ENCODE peak calls at places on chromosomes 3 and 15, in ten cellular contexts. One of them, this sample, is unnamed.

GRCh38 chr3:117706037-117706436 is 996.5 kb downstream of the TUSC7 start:
- DNase-seq in AG04450: peak; percentile 92
- DNase-seq in astrocyte of the spinal cord: peak; percentile 69
- DNase-seq in body of pancreas: no peak
- DNase-seq in dorsolateral prefrontal cortex: no peak
- DNase-seq in brain microvascular endothelial cell: peak; percentile 4
- DNase-seq in foreskin fibroblast: peak; percentile 70
- DNase-seq in GM12878: no peak
- DNase-seq in BJ: peak; percentile 94
- DNase-seq in cardiac muscle cell: peak; percentile 11
- DNase-seq in this sample: peak; percentile 57

GRCh38 chr15:75725719-75726607 is 13.3 kb upstream of the CSPG4 start:
- DNase-seq in AG04450: no peak
- DNase-seq in astrocyte of the spinal cord: no peak
- DNase-seq in body of pancreas: no peak
- DNase-seq in dorsolateral prefrontal cortex: no peak
- DNase-seq in brain microvascular endothelial cell: no peak
- DNase-seq in foreskin fibroblast: no peak
- DNase-seq in GM12878: no peak
- DNase-seq in BJ: no peak
- DNase-seq in cardiac muscle cell: no peak
- DNase-seq in this sample: no peak

GRCh38 chr3:167274141-167274874 is 105.8 kb downstream of the ZBBX start:
- DNase-seq in AG04450: no peak
- DNase-seq in astrocyte of the spinal cord: no peak
- DNase-seq in body of pancreas: no peak
- DNase-seq in dorsolateral prefrontal cortex: no peak
- DNase-seq in brain microvascular endothelial cell: no peak
- DNase-seq in foreskin fibroblast: no peak
- DNase-seq in GM12878: no peak
- DNase-seq in BJ: no peak
- DNase-seq in cardiac muscle cell: no peak
- DNase-seq in this sample: no peak

GRCh38 chr3:127700406-127700805 is 27.7 kb downstream of the ABTB1 start:
- DNase-seq in AG04450: no peak
- DNase-seq in astrocyte of the spinal cord: no peak
- DNase-seq in body of pancreas: no peak
- DNase-seq in dorsolateral prefrontal cortex: no peak
- DNase-seq in brain microvascular endothelial cell: no peak
- DNase-seq in foreskin fibroblast: no peak
- DNase-seq in GM12878: no peak
- DNase-seq in BJ: no peak
- DNase-seq in cardiac muscle cell: no peak
- DNase-seq in this sample: no peak

GRCh38 chr3:194265505-194265892 is 85.6 kb downstream of the CPN2 start:
- DNase-seq in AG04450: peak; percentile 81
- DNase-seq in astrocyte of the spinal cord: peak; percentile 98
- DNase-seq in body of pancreas: peak; percentile 61
- DNase-seq in dorsolateral prefrontal cortex: no peak
- DNase-seq in brain microvascular endothelial cell: peak; percentile 86
- DNase-seq in foreskin fibroblast: peak; percentile 60
- DNase-seq in GM12878: no peak
- DNase-seq in BJ: peak; percentile 56
- DNase-seq in cardiac muscle cell: peak; percentile 99
- DNase-seq in this sample: peak; percentile 62

GRCh38 chr3:72347819-72348319 is 500.4 kb downstream of the SHQ1 start:
- DNase-seq in AG04450: peak; percentile 44
- DNase-seq in astrocyte of the spinal cord: peak; percentile 90
- DNase-seq in body of pancreas: no peak
- DNase-seq in dorsolateral prefrontal cortex: no peak
- DNase-seq in brain microvascular endothelial cell: peak; percentile 70
- DNase-seq in foreskin fibroblast: no peak
- DNase-seq in GM12878: peak; percentile 50
- DNase-seq in BJ: no peak
- DNase-seq in cardiac muscle cell: no peak
- DNase-seq in this sample: peak; percentile 88

GRCh38 chr3:158058775-158059174 is 47.4 kb downstream of the SHOX2 start:
- DNase-seq in AG04450: no peak
- DNase-seq in astrocyte of the spinal cord: no peak
- DNase-seq in body of pancreas: no peak
- DNase-seq in dorsolateral prefrontal cortex: no peak
- DNase-seq in brain microvascular endothelial cell: no peak
- DNase-seq in foreskin fibroblast: no peak
- DNase-seq in GM12878: no peak
- DNase-seq in BJ: no peak
- DNase-seq in cardiac muscle cell: no peak
- DNase-seq in this sample: no peak

GRCh38 chr15:85741021-85741421 is 53.7 kb downstream of the KLHL25 start:
- DNase-seq in AG04450: no peak
- DNase-seq in astrocyte of the spinal cord: no peak
- DNase-seq in body of pancreas: no peak
- DNase-seq in dorsolateral prefrontal cortex: no peak
- DNase-seq in brain microvascular endothelial cell: no peak
- DNase-seq in foreskin fibroblast: no peak
- DNase-seq in GM12878: no peak
- DNase-seq in BJ: no peak
- DNase-seq in cardiac muscle cell: no peak
- DNase-seq in this sample: no peak

GRCh38 chr3:128068156-128068620 is 16.0 kb downstream of the SEC61A1 start:
- DNase-seq in AG04450: no peak
- DNase-seq in astrocyte of the spinal cord: peak; percentile 50
- DNase-seq in body of pancreas: no peak
- DNase-seq in dorsolateral prefrontal cortex: no peak
- DNase-seq in brain microvascular endothelial cell: no peak
- DNase-seq in foreskin fibroblast: no peak
- DNase-seq in GM12878: no peak
- DNase-seq in BJ: no peak
- DNase-seq in cardiac muscle cell: peak; percentile 58
- DNase-seq in this sample: no peak

GRCh38 chr3:167032267-167032876 is 347.7 kb downstream of the ZBBX start:
- DNase-seq in AG04450: peak; percentile 41
- DNase-seq in astrocyte of the spinal cord: peak; percentile 71
- DNase-seq in body of pancreas: no peak
- DNase-seq in dorsolateral prefrontal cortex: no peak
- DNase-seq in brain microvascular endothelial cell: peak; percentile 62
- DNase-seq in foreskin fibroblast: no peak
- DNase-seq in GM12878: no peak
- DNase-seq in BJ: no peak
- DNase-seq in cardiac muscle cell: peak; percentile 55
- DNase-seq in this sample: no peak

GRCh38 chr3:56960234-56960917 is 100.1 kb upstream of the SPATA12 start:
- DNase-seq in AG04450: no peak
- DNase-seq in astrocyte of the spinal cord: no peak
- DNase-seq in body of pancreas: no peak
- DNase-seq in dorsolateral prefrontal cortex: no peak
- DNase-seq in brain microvascular endothelial cell: no peak
- DNase-seq in foreskin fibroblast: no peak
- DNase-seq in GM12878: peak; percentile 39
- DNase-seq in BJ: no peak
- DNase-seq in cardiac muscle cell: no peak
- DNase-seq in this sample: no peak

GRCh38 chr15:95327661-95328060 is 1002.8 kb upstream of the NR2F2 start:
- DNase-seq in AG04450: no peak
- DNase-seq in astrocyte of the spinal cord: no peak
- DNase-seq in body of pancreas: no peak
- DNase-seq in dorsolateral prefrontal cortex: no peak
- DNase-seq in brain microvascular endothelial cell: peak; percentile 11
- DNase-seq in foreskin fibroblast: no peak
- DNase-seq in GM12878: no peak
- DNase-seq in BJ: no peak
- DNase-seq in cardiac muscle cell: no peak
- DNase-seq in this sample: no peak

GRCh38 chr3:182697345-182697919 is 95.9 kb upstream of the ATP11B start:
- DNase-seq in AG04450: no peak
- DNase-seq in astrocyte of the spinal cord: no peak
- DNase-seq in body of pancreas: no peak
- DNase-seq in dorsolateral prefrontal cortex: no peak
- DNase-seq in brain microvascular endothelial cell: no peak
- DNase-seq in foreskin fibroblast: no peak
- DNase-seq in GM12878: no peak
- DNase-seq in BJ: no peak
- DNase-seq in cardiac muscle cell: no peak
- DNase-seq in this sample: no peak

GRCh38 chr15:73366766-73367623 is 1.8 kb downstream of the HCN4 start:
- DNase-seq in AG04450: no peak
- DNase-seq in astrocyte of the spinal cord: no peak
- DNase-seq in body of pancreas: no peak
- DNase-seq in dorsolateral prefrontal cortex: no peak
- DNase-seq in brain microvascular endothelial cell: no peak
- DNase-seq in foreskin fibroblast: no peak
- DNase-seq in GM12878: no peak
- DNase-seq in BJ: no peak
- DNase-seq in cardiac muscle cell: no peak
- DNase-seq in this sample: no peak
- H3K4me3 ChIP-seq in AG04450: no peak overlapping the region
- H3K4me3 ChIP-seq in astrocyte of the spinal cord: no peak overlapping the region
- H3K4me3 ChIP-seq in body of pancreas: no peak overlapping the region
- H3K4me3 ChIP-seq in dorsolateral prefrontal cortex: peak overlapping the region; percentile 36
- H3K4me3 ChIP-seq in brain microvascular endothelial cell: no peak overlapping the region
- H3K4me3 ChIP-seq in foreskin fibroblast: no peak overlapping the region
- H3K4me3 ChIP-seq in GM12878: no peak overlapping the region
- H3K4me3 ChIP-seq in BJ: no peak overlapping the region
- H3K4me3 ChIP-seq in cardiac muscle cell: peak overlapping the region; percentile 80
- H3K4me3 ChIP-seq in this sample: no peak overlapping the region

DNA sequence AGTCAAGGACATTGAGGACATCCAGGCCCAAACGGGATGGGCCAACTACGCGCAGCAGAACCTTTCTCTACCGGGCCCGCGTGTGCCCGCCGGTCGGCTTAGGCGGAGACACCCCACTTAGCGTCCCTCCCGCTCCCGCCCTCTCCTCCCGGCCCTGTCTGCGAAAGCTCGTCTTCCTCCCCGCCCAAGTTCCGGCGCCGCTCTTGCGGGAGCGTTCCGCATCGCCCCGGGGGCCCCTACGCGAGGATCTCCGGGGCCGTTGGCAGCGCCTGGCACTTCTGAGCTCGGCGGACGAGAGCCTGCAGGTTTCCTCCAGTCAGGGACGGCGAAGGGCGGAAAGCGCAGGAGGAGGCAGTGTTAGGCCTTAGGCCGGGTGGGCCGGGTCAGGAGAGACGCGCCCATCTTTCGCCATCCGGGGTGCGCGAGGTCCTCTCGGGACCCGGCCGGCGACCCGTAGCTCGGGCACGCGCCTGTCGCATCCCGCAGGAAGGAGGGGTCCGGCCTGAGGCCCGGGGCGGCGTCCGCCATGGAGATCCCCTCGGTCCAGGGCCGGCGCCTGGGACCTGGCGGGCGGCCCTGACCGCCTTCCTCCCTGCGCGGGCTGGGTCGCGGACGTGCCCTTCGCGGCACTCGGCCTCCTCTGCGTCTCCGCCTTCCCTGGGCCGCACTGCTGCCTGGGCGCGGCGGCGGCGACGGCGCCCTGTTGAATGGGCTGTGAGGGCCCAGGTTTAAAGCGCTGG is at the start of gene FEM1B:
- DNase-seq in AG04450: peak; percentile 80
- DNase-seq in astrocyte of the spinal cord: peak; percentile 96
- DNase-seq in body of pancreas: peak; percentile 87
- DNase-seq in dorsolateral prefrontal cortex: peak; percentile 82
- DNase-seq in brain microvascular endothelial cell: peak; percentile 78
- DNase-seq in foreskin fibroblast: peak; percentile 91
- DNase-seq in GM12878: peak; percentile 68
- DNase-seq in BJ: peak; percentile 49
- DNase-seq in cardiac muscle cell: peak; percentile 96
- DNase-seq in this sample: peak; percentile 75
- TF ChIP-seq CTCF in AG04450: no peak
- TF ChIP-seq CTCF in astrocyte of the spinal cord: no peak
- TF ChIP-seq CTCF in body of pancreas: peak; percentile 17
- TF ChIP-seq CTCF in dorsolateral prefrontal cortex: peak; percentile 40
- TF ChIP-seq CTCF in brain microvascular endothelial cell: peak; percentile 2
- TF ChIP-seq CTCF in foreskin fibroblast: no peak
- TF ChIP-seq CTCF in GM12878: no peak
- TF ChIP-seq CTCF in BJ: no peak
- TF ChIP-seq CTCF in cardiac muscle cell: no peak
- TF ChIP-seq CTCF in this sample: no peak

DNA sequence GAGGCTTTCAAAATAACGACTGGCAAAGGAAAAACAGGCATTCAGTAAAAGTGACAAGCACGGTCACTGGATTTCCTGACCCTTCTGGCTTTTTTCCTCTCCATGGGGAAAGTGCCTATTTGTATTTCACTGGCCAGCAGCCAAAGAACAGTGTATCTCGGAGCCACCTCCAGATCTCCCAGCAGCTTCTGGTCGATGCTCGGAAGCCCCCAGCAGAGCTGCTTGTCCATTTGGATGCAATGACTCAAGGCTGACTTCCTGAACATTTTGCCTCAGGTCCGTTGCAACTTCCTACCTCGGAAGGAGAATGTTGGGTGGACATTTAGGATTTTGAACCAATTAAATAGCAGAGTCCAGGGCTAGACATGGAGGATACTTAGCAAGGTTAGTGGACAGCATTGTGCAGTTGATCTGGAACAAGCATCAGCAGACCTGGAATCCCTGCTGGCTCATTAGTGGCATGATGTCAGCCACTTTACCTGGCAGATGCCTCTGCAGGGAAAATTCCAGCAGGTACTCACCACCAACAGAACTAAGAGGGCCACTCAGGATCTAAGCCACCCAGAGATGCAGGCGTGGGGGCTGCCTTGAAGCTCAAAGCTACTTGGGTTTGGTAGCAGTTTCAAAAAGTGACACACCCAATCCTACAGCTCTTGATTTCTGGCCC is 1.1 kb downstream of the FAM107A start:
- DNase-seq in AG04450: no peak
- DNase-seq in astrocyte of the spinal cord: no peak
- DNase-seq in body of pancreas: no peak
- DNase-seq in dorsolateral prefrontal cortex: no peak
- DNase-seq in brain microvascular endothelial cell: no peak
- DNase-seq in foreskin fibroblast: no peak
- DNase-seq in GM12878: no peak
- DNase-seq in BJ: no peak
- DNase-seq in cardiac muscle cell: peak; percentile 60
- DNase-seq in this sample: no peak
- H3K4me3 ChIP-seq in AG04450: no peak overlapping the region
- H3K4me3 ChIP-seq in astrocyte of the spinal cord: no peak overlapping the region
- H3K4me3 ChIP-seq in body of pancreas: no peak overlapping the region
- H3K4me3 ChIP-seq in dorsolateral prefrontal cortex: peak overlapping the region; percentile 69
- H3K4me3 ChIP-seq in brain microvascular endothelial cell: no peak overlapping the region
- H3K4me3 ChIP-seq in foreskin fibroblast: no peak overlapping the region
- H3K4me3 ChIP-seq in GM12878: no peak overlapping the region
- H3K4me3 ChIP-seq in BJ: no peak overlapping the region
- H3K4me3 ChIP-seq in cardiac muscle cell: no peak overlapping the region
- H3K4me3 ChIP-seq in this sample: no peak overlapping the region

DNA sequence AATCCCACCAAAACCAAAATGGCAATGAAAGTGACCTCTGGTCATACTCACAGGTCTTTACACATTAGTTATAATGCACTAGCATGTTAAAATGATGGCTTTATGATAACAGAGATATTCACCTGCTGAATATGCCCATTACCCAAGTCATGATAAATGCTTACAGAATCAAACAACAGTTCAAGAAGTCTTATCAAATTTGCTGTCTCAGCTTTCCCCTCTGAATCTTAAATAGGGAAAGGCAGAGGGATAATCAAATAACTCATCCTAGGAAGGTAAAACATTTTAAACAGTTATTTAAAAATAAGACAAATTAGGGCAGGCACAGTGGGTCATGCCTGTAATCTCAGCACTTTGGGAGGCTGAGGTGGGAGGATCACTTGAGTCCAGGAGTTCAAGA is 52.8 kb upstream of the CRBN start:
- DNase-seq in AG04450: no peak
- DNase-seq in astrocyte of the spinal cord: no peak
- DNase-seq in body of pancreas: no peak
- DNase-seq in dorsolateral prefrontal cortex: no peak
- DNase-seq in brain microvascular endothelial cell: no peak
- DNase-seq in foreskin fibroblast: no peak
- DNase-seq in GM12878: no peak
- DNase-seq in BJ: no peak
- DNase-seq in cardiac muscle cell: no peak
- DNase-seq in this sample: no peak
- TF ChIP-seq CTCF in AG04450: no peak
- TF ChIP-seq CTCF in astrocyte of the spinal cord: no peak
- TF ChIP-seq CTCF in body of pancreas: no peak
- TF ChIP-seq CTCF in dorsolateral prefrontal cortex: no peak
- TF ChIP-seq CTCF in brain microvascular endothelial cell: no peak
- TF ChIP-seq CTCF in foreskin fibroblast: no peak
- TF ChIP-seq CTCF in GM12878: no peak
- TF ChIP-seq CTCF in BJ: no peak
- TF ChIP-seq CTCF in cardiac muscle cell: no peak
- TF ChIP-seq CTCF in this sample: no peak